ENCODE peak calls at places on chromosomes 4 and X, in four cellular contexts. B is IMR-90, G is H1, Q is H9. M is an unnamed sample.

GRCh38 chr4:137599766-137600165 is 67.5 kb upstream of the PCDH18 start:
- DNase-seq in Q (no peak), B (no peak), G (no peak), M (no peak)

GRCh38 chrX:120672841-120673530 is 43.1 kb upstream of the C1GALT1C1 start:
- DNase-seq in B (no peak), G (no peak), Q (no peak), M (no peak)

GRCh38 chr4:4872148-4872903 is 12.9 kb downstream of the MSX1 start:
- DNase-seq in G (peak), B (no peak), Q (peak), M (peak)

GRCh38 chr4:20687894-20688293 is 12.4 kb upstream of the PACRGL start:
- DNase-seq in Q (no peak), G (no peak), B (peak), M (no peak)

GRCh38 chr4:112448211-112448745 is 67.7 kb downstream of the NEUROG2 start:
- DNase-seq in G (no peak), Q (no peak), B (peak), M (peak)

GRCh38 chr4:114694770-114695169 is 96.2 kb downstream of the UGT8 start:
- DNase-seq in G (no peak), Q (no peak), B (peak), M (peak)

GRCh38 chrX:44183329-44183728 is 160.1 kb downstream of the EFHC2 start:
- DNase-seq in Q (no peak), G (no peak), B (no peak), M (no peak)

GRCh38 chrX:102604327-102604726 is 5.0 kb downstream of the ARMCX5 start:
- DNase-seq in G (no peak), B (no peak), Q (no peak), M (no peak)

GRCh38 chr4:158121203-158121586 is 51.6 kb downstream of the GASK1B start:
- DNase-seq in B (peak), Q (no peak), G (no peak), M (peak)

GRCh38 chrX:45628041-45628440 is 427.4 kb upstream of the DIPK2B start:
- DNase-seq in Q (no peak), G (no peak), B (peak), M (no peak)

GRCh38 chrX:133215747-133216146 is 2.4 kb downstream of the TFDP3 start:
- DNase-seq in Q (no peak), G (no peak), B (peak), M (peak)

GRCh38 chr4:189096108-189096507 is 844.6 kb upstream of the FRG1 start:
- DNase-seq in Q (no peak), G (no peak), B (no peak), M (no peak)

GRCh38 chr4:6449746-6450369 is 22.6 kb downstream of the PPP2R2C start:
- DNase-seq in Q (no peak), B (no peak), G (no peak), M (no peak)

GRCh38 chr4:141046255-141046654 is 87.0 kb downstream of the RNF150 start:
- DNase-seq in Q (no peak), G (no peak), B (peak), M (peak)

GRCh38 chr4:160296476-160296875 is 1193.6 kb downstream of the RAPGEF2 start:
- DNase-seq in Q (no peak), G (no peak), B (no peak), M (no peak)

GRCh38 chrX:134761788-134762187 is 103.5 kb upstream of the PLAC1 start:
- DNase-seq in B (no peak), G (no peak), Q (no peak), M (peak)

GRCh38 chr4:128908735-128909134 is 99.2 kb downstream of the JADE1 start:
- DNase-seq in G (no peak), Q (no peak), B (peak), M (no peak)

GRCh38 chrX:151042852-151043251 is 59.7 kb downstream of the HMGB3 start:
- DNase-seq in Q (no peak), B (no peak), G (no peak), M (no peak)

GRCh38 chrX:54891573-54891972 is 29.1 kb upstream of the TRO start:
- DNase-seq in B (peak), Q (no peak), G (no peak), M (peak)

DNA sequence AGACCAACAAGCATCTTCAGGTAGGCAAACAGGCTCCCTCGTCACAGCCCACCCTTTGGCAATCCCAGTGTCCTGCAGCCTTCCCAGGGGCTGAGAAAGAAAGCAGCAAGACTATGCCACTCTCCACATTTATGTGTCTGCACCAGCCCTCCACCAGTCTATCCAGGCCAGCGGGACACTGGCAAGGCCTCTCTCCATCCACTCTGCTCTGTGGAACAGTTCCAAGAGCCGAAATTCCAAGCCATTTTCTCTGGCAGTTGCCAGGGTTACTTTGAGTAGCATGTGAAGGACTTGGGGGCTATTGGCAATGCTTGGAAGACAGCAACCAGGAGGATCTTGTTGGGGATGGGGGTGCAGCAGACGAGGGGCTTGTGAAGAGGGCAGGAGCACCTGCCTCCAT is 52.1 kb downstream of the TSC22D3 start:
- DNase-seq in B (no peak), G (no peak), Q (no peak), M (no peak)
- H2AK5ac ChIP-seq in B (no peak), G (no peak), Q (no peak), M (no peak)

GRCh38 chr4:93743638-93744037 is 84.9 kb upstream of the ATOH1 start:
- DNase-seq in Q (no peak), G (no peak), B (no peak), M (peak)
- H4K5ac ChIP-seq in Q (no peak), G (no peak), B (no peak), M (no peak)

GRCh38 chr4:41200486-41201017 is 13.8 kb downstream of the APBB2 start:
- DNase-seq in B (no peak), G (no peak), Q (no peak), M (no peak)
- H2AK5ac ChIP-seq in B (no peak), G (no peak), Q (no peak), M (no peak)

GRCh38 chr4:8229341-8229975 is 30.4 kb downstream of the SH3TC1 start:
- DNase-seq in B (no peak), Q (no peak), G (no peak), M (no peak)

GRCh38 chr4:8231551-8232049 is 32.5 kb downstream of the SH3TC1 start:
- DNase-seq in B (no peak), Q (no peak), G (no peak), M (no peak)

GRCh38 chr4:8230891-8231290 is 31.8 kb downstream of the SH3TC1 start:
- DNase-seq in B (peak), Q (no peak), G (no peak), M (no peak)

GRCh38 chr4:8228319-8229250 is 29.5 kb downstream of the SH3TC1 start:
- DNase-seq in Q (no peak), B (peak), G (no peak), M (peak)

DNA sequence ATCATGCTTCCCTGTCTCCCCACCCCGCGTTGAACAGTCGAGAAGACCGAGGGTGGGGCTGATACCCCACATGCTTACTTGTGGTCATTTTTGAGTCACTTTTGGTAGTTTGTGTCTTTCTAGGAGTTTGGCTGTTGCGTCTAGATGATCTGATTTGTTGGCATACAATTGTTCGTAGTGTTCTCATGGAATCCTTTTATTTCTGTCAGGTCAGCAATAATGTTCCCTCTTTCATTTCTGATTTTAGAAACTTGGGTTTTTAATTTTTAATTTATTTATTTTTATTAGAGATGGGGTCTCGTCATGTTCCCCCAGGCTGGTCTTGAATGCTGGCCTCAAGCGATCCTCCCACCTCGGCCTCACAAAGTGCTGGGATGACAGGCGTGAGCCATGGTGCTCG is 30.9 kb downstream of the SH3TC1 start:
- DNase-seq in Q (no peak), G (no peak), B (no peak), M (no peak)
- H4K5ac ChIP-seq in Q (no peak), G (no peak), B (no peak), M (no peak)

GRCh38 chr4:10034136-10034535 is 12.8 kb upstream of the SLC2A9 start:
- DNase-seq in Q (no peak), B (no peak), G (no peak), M (no peak)
- H2AK5ac ChIP-seq in Q (no peak), B (peak), G (no peak), M (no peak)

DNA sequence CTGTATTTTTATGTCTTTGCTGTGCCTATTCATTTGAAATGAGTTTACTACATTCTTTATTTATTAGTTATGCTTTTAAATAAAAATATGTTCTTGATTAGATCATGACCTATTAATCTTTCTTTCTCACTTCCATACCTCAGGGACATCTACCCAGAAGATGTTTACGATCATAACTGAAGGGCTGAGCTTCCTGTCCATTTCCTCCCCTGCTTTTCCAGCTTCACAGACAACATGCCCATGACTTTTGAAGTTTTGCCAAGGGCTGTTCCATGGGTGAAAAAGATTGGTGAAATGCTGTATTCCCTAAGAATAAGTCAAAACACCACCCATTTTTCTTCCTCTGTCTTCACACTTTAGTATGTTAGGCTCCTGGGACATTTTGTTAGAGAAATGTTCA is 99.7 kb upstream of the DDIT4L start:
- DNase-seq in B (no peak), G (no peak), Q (no peak), M (no peak)
- H4K5ac ChIP-seq in B (peak), G (no peak), Q (no peak), M (no peak)

GRCh38 chrX:48520455-48520854 is 1.2 kb upstream of the EBP start:
- DNase-seq in Q (no peak), G (no peak), B (no peak), M (no peak)
- H2AK5ac ChIP-seq in Q (no peak), G (no peak), B (no peak), M (no peak)